ENCODE peak calls at places on chromosomes 5 and 9, in seven cellular contexts. M is fibroblast of lung, V is RWPE2, K is A673, S is tibial artery, Z is astrocyte of the spinal cord, Y is WERI-Rb-1. N is an unnamed sample.
A peak's percentile ranks its signal among the peaks of the same experiment; 100 is the strongest.

GRCh38 chr5:16037121-16037520 is 142.5 kb downstream of the MARCHF11 start:
- DNase-seq in M (no peak), V (no peak), K (no peak), S (no peak), Z (no peak), Y (no peak), N (no peak)

GRCh38 chr5:135075621-135076585 is 41.9 kb upstream of the PITX1 start:
- DNase-seq in M (peak; percentile 42), V (peak; percentile 51), K (no peak), S (no peak), Z (peak; percentile 3), Y (no peak), N (no peak)

GRCh38 chr5:143265995-143266394 is 137.5 kb downstream of the NR3C1 start:
- DNase-seq in M (no peak), V (no peak), K (no peak), S (no peak), Z (no peak), Y (no peak), N (no peak)

GRCh38 chr5:159208508-159209437 is 580 bp downstream of the RNF145 start:
- DNase-seq in M (peak; percentile 26), V (no peak), K (peak; percentile 39), S (no peak), Z (peak; percentile 35), Y (peak; percentile 47), N (peak; percentile 46)

GRCh38 chr5:69113851-69114250 is 20.0 kb downstream of the SLC30A5 start:
- DNase-seq in M (no peak), V (no peak), K (no peak), S (no peak), Z (no peak), Y (no peak), N (no peak)

GRCh38 chr9:75858497-75859092 is 31.9 kb upstream of the PCSK5 start:
- DNase-seq in M (no peak), V (no peak), K (no peak), S (no peak), Z (no peak), Y (no peak), N (no peak)

GRCh38 chr5:148353634-148354033 is 18.3 kb downstream of the SPINK9 start:
- DNase-seq in M (no peak), V (no peak), K (no peak), S (no peak), Z (no peak), Y (no peak), N (no peak)

GRCh38 chr5:128300181-128300580 is 216.6 kb downstream of the SLC12A2 start:
- DNase-seq in M (no peak), V (no peak), K (no peak), S (no peak), Z (no peak), Y (no peak), N (no peak)

GRCh38 chr9:135611142-135611874 is 28.0 kb downstream of the GLT6D1 start:
- DNase-seq in M (no peak), V (peak; percentile 40), K (no peak), S (no peak), Z (no peak), Y (no peak), N (no peak)

GRCh38 chr5:53373420-53374188 is 106.8 kb upstream of the FST start:
- DNase-seq in M (no peak), V (no peak), K (no peak), S (no peak), Z (no peak), Y (no peak), N (peak; percentile 70)

GRCh38 chr5:145243016-145243415 is 592.1 kb downstream of the PRELID2 start:
- DNase-seq in M (no peak), V (no peak), K (peak; percentile 58), S (no peak), Z (peak; percentile 53), Y (no peak), N (no peak)

GRCh38 chr5:3595102-3595961 is at the start of gene IRX1:
- DNase-seq in M (no peak), V (no peak), K (no peak), S (no peak), Z (peak; percentile 56), Y (no peak), N (peak; percentile 26)

GRCh38 chr9:108099854-108100253 is 610.3 kb upstream of the KLF4 start:
- DNase-seq in M (no peak), V (no peak), K (no peak), S (no peak), Z (no peak), Y (no peak), N (peak; percentile 56)

GRCh38 chr9:127898433-127899199 is 787 bp downstream of the ST6GALNAC6 start:
- DNase-seq in M (peak; percentile 90), V (peak; percentile 67), K (peak; percentile 47), S (peak; percentile 78), Z (peak; percentile 71), Y (no peak), N (peak; percentile 94)

GRCh38 chr9:12415361-12415760 is 277.8 kb upstream of the TYRP1 start:
- DNase-seq in M (no peak), V (no peak), K (no peak), S (no peak), Z (no peak), Y (no peak), N (peak; percentile 25)

GRCh38 chr9:112377684-112378344 is 2.1 kb upstream of the HSDL2 start:
- DNase-seq in M (no peak), V (no peak), K (no peak), S (no peak), Z (no peak), Y (no peak), N (no peak)

GRCh38 chr9:110156902-110157301 is 51.1 kb downstream of the C9orf152 start:
- DNase-seq in M (peak; percentile 46), V (no peak), K (peak; percentile 61), S (no peak), Z (peak; percentile 83), Y (no peak), N (peak; percentile 79)
- H3K4me3 ChIP-seq in M (no peak overlapping the region), V (no peak overlapping the region), K (no peak overlapping the region), S (no peak overlapping the region), Z (no peak overlapping the region), Y (no peak overlapping the region), N (no peak overlapping the region)

DNA sequence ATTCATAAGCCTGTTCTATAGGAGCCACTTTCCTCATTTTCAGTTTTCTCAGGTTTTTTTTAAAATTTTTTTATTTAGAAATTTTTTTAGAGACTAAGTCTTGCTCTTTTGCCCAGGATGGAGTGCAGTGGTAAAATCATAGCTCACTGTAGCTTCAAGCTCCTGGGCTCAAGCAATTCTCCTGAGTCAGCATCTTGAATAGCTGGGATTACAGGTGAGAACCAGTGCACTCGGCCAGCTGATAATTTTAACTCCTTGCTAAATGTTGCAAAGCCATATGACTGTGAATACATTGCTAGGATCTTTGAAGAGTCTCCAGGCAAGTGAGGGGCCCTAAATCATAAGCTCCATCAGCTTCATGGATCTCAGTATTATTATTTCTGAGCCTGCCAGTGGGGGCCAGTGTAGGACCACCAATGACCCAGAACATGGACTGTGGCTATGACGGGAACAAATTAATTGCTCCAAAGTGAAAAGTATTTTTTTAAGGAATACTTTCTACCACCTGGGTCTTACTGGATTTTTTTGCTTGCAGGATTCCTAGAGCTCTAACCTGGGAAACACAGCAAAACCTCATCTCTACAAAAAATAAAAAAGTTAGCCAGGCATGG is 5.7 kb upstream of the GAPVD1 start:
- DNase-seq in M (peak; percentile 42), V (no peak), K (peak; percentile 43), S (no peak), Z (no peak), Y (peak; percentile 62), N (no peak)
- TF ChIP-seq CTCF in M (peak; percentile 45), V (peak; percentile 45), K (peak; percentile 53), S (peak; percentile 28), Z (peak; percentile 29), Y (peak; percentile 52), N (peak; percentile 13)

DNA sequence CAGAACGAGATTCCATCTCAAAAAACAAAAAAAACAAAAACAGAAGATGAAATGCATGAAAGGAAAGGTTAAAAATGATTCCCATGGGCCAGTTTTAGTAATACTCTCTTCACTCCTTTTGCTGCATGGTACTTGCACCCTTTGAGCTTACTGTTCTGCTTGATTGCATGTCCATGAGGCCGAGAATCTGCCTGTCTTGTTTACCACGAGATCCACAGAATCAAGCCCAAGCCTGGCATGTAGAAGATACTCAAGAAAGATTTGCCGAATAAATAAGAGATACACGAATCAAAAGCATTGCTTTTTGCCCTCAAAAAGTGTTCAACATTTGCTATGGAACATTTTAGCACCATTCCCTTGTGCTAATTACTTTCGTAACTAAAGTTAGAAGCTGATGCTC is 1.1 kb downstream of the FAXDC2 start:
- DNase-seq in M (no peak), V (no peak), K (no peak), S (no peak), Z (no peak), Y (no peak), N (no peak)
- H3K4me3 ChIP-seq in M (no peak overlapping the region), V (no peak overlapping the region), K (no peak overlapping the region), S (peak overlapping the region; percentile 63), Z (no peak overlapping the region), Y (no peak overlapping the region), N (peak overlapping the region; percentile 74)

DNA sequence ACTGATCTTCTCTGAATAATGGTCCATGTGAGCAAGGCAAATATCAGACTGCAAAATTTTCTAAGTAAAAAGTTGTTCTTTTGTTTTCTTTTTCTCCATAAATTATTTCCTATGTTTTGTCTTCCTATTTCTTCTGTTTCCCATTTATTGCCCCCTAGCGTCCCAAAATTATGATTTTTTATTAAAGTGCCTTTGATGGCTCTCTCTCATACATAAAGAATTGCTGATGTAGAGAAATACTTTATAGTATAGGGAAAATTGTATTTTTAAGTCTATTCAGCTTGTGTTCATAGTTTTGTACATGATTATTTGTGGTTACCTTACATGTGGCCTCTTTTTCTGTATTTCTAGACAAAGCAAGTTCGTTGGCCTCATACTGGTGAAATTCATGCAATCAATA is 1031.2 kb downstream of the EFNA5 start:
- DNase-seq in M (no peak), V (no peak), K (no peak), S (no peak), Z (no peak), Y (no peak), N (no peak)
- TF ChIP-seq CTCF in M (no peak), V (peak; percentile 37), K (no peak), S (no peak), Z (no peak), Y (no peak), N (no peak)

DNA sequence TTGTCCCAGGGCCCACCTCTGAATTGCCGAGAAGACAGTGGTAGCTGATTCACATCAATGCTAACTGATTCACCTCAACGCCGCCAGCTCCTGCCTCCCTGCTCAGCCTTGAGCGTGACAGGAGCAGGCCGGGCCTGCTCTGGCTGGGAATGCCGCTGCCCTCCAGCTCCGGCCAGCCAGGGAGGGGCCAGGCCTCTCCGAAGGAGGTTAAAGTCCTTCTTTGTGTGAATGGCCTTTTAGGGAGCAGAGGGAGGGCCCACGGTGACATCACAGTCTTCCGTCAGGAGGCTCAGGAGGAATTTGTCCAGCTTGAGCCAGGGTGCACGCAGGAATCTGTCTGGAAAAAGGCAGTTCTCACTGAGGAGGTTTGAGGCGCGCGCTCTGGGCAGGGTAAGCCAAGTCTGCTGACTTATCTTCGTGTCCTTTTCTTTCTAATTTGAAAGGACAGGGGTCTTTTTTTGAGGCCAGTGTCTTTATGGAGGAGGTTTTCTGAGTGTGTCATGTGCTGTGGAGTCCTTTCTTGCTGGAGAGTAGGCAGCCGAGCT is 82.7 kb downstream of the C9orf152 start:
- DNase-seq in M (peak; percentile 99), V (no peak), K (no peak), S (peak; percentile 89), Z (peak; percentile 92), Y (peak; percentile 70), N (peak; percentile 99)
- H3K4me3 ChIP-seq in M (peak overlapping the region; percentile 30), V (no peak overlapping the region), K (no peak overlapping the region), S (peak overlapping the region; percentile 55), Z (peak overlapping the region; percentile 6), Y (no peak overlapping the region), N (peak overlapping the region; percentile 68)